ENCODE peak calls at places on chromosomes 12 and 14, in six cellular contexts. N is A549, E is coronary artery, U is heart left ventricle, B is heart right ventricle, D is tibial nerve. W is an unnamed sample.
A peak's percentile ranks its signal among the peaks of the same experiment; 100 is the strongest.

GRCh38 chr12:102120564-102120873 is 536 bp downstream of the PARPBP start:
- DNase-seq in D (no peak), B (no peak), N (no peak), E (no peak), U (no peak), W (no peak)

GRCh38 chr12:77225373-77225772 is 160.0 kb upstream of the E2F7 start:
- DNase-seq in N (no peak), U (no peak), B (no peak), D (no peak), E (no peak), W (no peak)

GRCh38 chr14:66121859-66122258 is 364.3 kb upstream of the CCDC196 start:
- DNase-seq in U (no peak), D (no peak), N (no peak), B (no peak), E (no peak), W (no peak)

GRCh38 chr14:90577661-90578282 is 180.9 kb downstream of the CALM1 start:
- DNase-seq in B (peak; percentile 53), E (no peak), D (no peak), U (no peak), N (no peak), W (no peak)

GRCh38 chr12:28023156-28023887 is 50.8 kb upstream of the PTHLH start:
- DNase-seq in D (no peak), B (no peak), E (no peak), N (peak; percentile 87), U (no peak), W (no peak)

GRCh38 chr14:21063479-21063878 is 5.9 kb downstream of the RNASE8 start:
- DNase-seq in B (no peak), D (no peak), U (no peak), N (no peak), E (no peak), W (no peak)

GRCh38 chr12:111240374-111240773 is 128.5 kb downstream of the PHETA1 start:
- DNase-seq in N (no peak), U (no peak), D (no peak), B (no peak), E (no peak), W (no peak)

GRCh38 chr14:60649815-60650381 is 621 bp upstream of the SIX1 start:
- DNase-seq in U (no peak), N (peak; percentile 37), E (no peak), D (no peak), B (no peak), W (no peak)

GRCh38 chr14:90056821-90057220 is 5.0 kb upstream of the KCNK13 start:
- DNase-seq in N (no peak), U (no peak), B (no peak), E (no peak), D (no peak), W (no peak)

GRCh38 chr12:57461326-57461903 is 1.8 kb downstream of the GLI1 start:
- DNase-seq in E (peak; percentile 89), U (peak; percentile 75), B (peak; percentile 71), D (peak; percentile 69), N (peak; percentile 92), W (no peak)

GRCh38 chr12:57461904-57462306 is 2.3 kb downstream of the GLI1 start:
- DNase-seq in B (no peak), E (no peak), D (no peak), N (no peak), U (no peak), W (no peak)

GRCh38 chr12:57459750-57460400 is at the start of gene GLI1:
- DNase-seq in B (no peak), U (peak; percentile 53), E (no peak), D (no peak), N (peak; percentile 59), W (no peak)

GRCh38 chr12:57459055-57459749 is 383 bp upstream of the GLI1 start:
- DNase-seq in N (peak; percentile 98), U (peak; percentile 94), B (peak; percentile 95), E (peak; percentile 94), D (peak; percentile 90), W (peak; percentile 73)

DNA sequence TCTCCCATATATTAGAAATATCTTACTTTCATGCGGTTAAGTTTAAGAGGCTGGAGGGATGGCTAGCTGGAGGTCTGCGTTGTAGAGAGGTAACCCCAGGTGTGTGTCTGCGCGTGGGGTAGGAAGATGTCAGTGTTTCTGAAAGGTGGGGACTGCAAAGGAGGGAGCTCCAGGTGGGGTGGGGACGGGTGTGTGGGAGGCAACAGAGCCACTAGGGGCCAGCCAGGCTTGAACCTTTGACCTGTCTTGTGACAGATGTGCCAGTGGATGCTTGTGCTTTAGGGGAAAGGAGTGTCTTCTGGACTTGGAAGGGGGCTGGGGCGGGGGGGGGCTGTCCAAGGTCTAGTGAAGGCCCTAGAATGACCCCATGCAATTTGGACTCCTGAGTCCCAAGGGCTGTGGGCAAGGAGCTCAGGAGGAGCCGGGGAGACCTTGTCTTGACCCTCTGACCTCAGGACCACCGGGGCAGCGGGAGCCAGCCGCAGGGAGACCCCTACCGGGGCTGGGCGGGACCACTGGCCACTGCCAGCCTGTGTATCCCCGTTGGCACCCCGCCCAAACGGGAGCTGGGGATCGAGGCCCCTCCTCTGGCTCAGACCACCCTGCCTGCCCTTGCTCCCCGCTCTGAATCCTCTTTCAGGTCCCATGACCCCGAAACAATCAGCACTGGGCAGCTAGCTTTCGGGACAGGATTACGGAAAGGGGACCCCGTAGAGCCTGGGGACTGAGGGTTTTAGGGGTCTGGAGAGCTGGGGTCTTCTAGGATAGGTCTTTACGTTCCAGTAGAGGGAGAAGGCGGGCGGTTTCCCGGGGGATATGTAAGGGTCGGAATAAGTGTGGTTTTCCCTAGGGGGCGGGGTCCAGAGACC is 1.1 kb downstream of the GLI1 start:
- DNase-seq in D (no peak), N (peak; percentile 85), U (peak; percentile 51), E (no peak), B (no peak), W (no peak)
- H3K27ac ChIP-seq in D (peak overlapping the region; percentile 82), N (peak overlapping the region; percentile 99), U (peak overlapping the region; percentile 75), E (peak overlapping the region; percentile 41), B (no peak overlapping the region), W (no peak overlapping the region)

GRCh38 chr12:89927226-89927698 is 218.6 kb upstream of the ATP2B1 start:
- DNase-seq in U (no peak), D (no peak), E (no peak), N (no peak), B (no peak), W (no peak)
- H3K4me3 ChIP-seq in U (no peak overlapping the region), D (no peak overlapping the region), E (no peak overlapping the region), N (no peak overlapping the region), B (no peak overlapping the region), W (no peak overlapping the region)

GRCh38 chr12:105561981-105562726 is 231.7 kb downstream of the C12orf75 start:
- DNase-seq in D (no peak), B (peak; percentile 15), E (no peak), U (no peak), N (peak; percentile 89), W (no peak)
- TF ChIP-seq CTCF in D (no peak), B (no peak), E (no peak), U (no peak), N (no peak), W (no peak)

DNA sequence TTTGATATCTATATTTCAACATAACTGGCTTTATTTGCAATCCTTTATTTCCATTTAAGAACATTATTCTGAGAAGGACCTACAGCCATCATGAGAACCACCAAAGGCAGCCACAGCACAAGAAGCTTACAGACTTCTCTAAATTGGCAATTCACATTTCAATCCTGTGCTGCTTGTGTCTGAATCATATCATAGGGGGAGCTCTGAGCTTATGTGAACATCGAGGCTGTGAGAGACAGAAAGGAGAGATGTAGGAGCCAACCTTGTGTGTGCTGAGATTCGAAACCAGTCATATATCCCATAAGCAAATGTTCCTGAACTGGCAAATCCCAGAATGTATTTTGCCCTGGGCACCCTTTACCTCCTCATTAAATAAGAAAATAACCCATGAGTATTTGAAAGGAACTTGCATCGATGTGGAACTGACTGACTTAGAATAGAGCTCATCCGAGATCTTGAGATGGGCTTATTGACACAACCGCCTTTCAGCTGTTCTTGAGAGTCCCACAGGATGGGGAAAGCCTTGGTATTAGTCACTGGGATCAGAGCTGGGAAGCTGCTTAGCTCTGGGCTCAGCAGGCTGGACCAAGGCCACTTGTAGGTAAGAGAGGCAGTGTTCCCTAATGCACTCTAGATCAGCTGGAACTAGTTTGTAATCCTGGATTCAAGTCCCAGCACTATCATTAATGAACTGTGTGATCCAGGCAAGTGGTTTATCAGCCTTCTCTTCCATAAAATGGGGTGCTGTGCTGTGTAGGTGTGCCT is 329.8 kb downstream of the CACNA1C start:
- DNase-seq in D (no peak), U (no peak), E (no peak), B (no peak), N (no peak), W (no peak)
- H3K27ac ChIP-seq in D (no peak overlapping the region), U (peak overlapping the region; percentile 35), E (peak overlapping the region; percentile 61), B (peak overlapping the region; percentile 60), N (no peak overlapping the region), W (peak overlapping the region; percentile 6)

W was measured in esophagus squamous epithelium.